ENCODE peak calls at places on chromosome X, in ten cellular contexts. P, Q, J, X, R, V, F, T, L and Y are unnamed samples.

GRCh38 chrX:2360731-2361130 is 140.0 kb downstream of the DHRSX start:
- DNase-seq in P (no peak), Q (no peak), J (no peak), X (no peak), R (no peak), V (no peak), F (no peak), T (no peak), L (peak; percentile 32), Y (no peak)

GRCh38 chrX:101117701-101118100 is 19.7 kb downstream of the CENPI start:
- DNase-seq in P (no peak), Q (no peak), J (no peak), X (no peak), R (peak; percentile 3), V (no peak), F (no peak), T (no peak), L (no peak), Y (no peak)

GRCh38 chrX:20015422-20015821 is 24.6 kb upstream of the BCLAF3 start:
- DNase-seq in P (no peak), Q (no peak), J (no peak), X (no peak), R (no peak), V (no peak), F (no peak), T (no peak), L (no peak), Y (no peak)

GRCh38 chrX:6228720-6229119 is at the start of gene NLGN4X:
- DNase-seq in P (no peak), Q (no peak), J (peak; percentile 62), X (no peak), R (no peak), V (no peak), F (no peak), T (peak; percentile 11), L (no peak), Y (no peak)

GRCh38 chrX:92232182-92232581 is 453.0 kb downstream of the PCDH11X start:
- DNase-seq in P (no peak), Q (no peak), J (no peak), X (no peak), R (no peak), V (no peak), F (no peak), T (no peak), L (no peak), Y (no peak)

GRCh38 chrX:8657883-8658282 is 74.1 kb downstream of the ANOS1 start:
- DNase-seq in P (no peak), Q (no peak), J (no peak), X (no peak), R (no peak), V (no peak), F (no peak), T (no peak), L (no peak), Y (no peak)

GRCh38 chrX:32804034-32804433 is 407.3 kb downstream of the DMD start:
- DNase-seq in P (no peak), Q (no peak), J (peak; percentile 21), X (no peak), R (no peak), V (no peak), F (no peak), T (no peak), L (no peak), Y (no peak)

GRCh38 chrX:28135378-28136047 is 154.3 kb upstream of the DCAF8L1 start:
- DNase-seq in P (no peak), Q (no peak), J (no peak), X (no peak), R (peak; percentile 11), V (no peak), F (no peak), T (no peak), L (peak; percentile 30), Y (no peak)

GRCh38 chrX:129997081-129997480 is 14.6 kb downstream of the BCORL1 start:
- DNase-seq in P (no peak), Q (no peak), J (no peak), X (no peak), R (no peak), V (no peak), F (no peak), T (no peak), L (no peak), Y (no peak)

GRCh38 chrX:50801135-50801534 is 12.9 kb downstream of the SHROOM4 start:
- DNase-seq in P (no peak), Q (no peak), J (no peak), X (no peak), R (no peak), V (no peak), F (no peak), T (no peak), L (no peak), Y (no peak)

GRCh38 chrX:123331859-123332258 is 147.8 kb downstream of the GRIA3 start:
- DNase-seq in P (no peak), Q (no peak), J (no peak), X (no peak), R (no peak), V (no peak), F (no peak), T (no peak), L (no peak), Y (no peak)

GRCh38 chrX:123340691-123341090 is 156.6 kb downstream of the GRIA3 start:
- DNase-seq in P (no peak), Q (no peak), J (no peak), X (no peak), R (no peak), V (no peak), F (no peak), T (no peak), L (no peak), Y (no peak)

GRCh38 chrX:123339201-123339905 is 155.3 kb downstream of the GRIA3 start:
- DNase-seq in P (no peak), Q (no peak), J (no peak), X (no peak), R (no peak), V (no peak), F (no peak), T (no peak), L (peak; percentile 6), Y (no peak)

GRCh38 chrX:123338240-123338639 is 154.2 kb downstream of the GRIA3 start:
- DNase-seq in P (no peak), Q (no peak), J (no peak), X (no peak), R (no peak), V (no peak), F (no peak), T (no peak), L (no peak), Y (no peak)

DNA sequence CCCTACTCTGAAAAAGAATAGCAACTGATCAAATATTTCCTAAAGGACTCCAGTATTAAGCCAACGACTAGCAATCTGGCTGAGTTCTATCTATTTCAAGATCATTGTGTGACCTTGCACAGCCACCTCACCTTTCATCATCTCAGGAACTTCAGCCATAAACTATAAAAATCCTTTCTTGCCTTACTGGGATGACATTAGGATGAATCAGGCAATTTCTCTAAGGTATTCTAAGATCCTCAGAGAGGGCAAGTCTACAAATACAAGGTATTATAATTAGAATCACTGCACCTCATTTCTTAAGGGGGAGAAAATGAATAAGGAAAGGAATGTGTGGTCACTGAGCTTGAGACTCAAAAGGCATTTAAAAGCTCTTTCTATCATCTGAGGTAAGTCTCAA is 152.6 kb downstream of the GRIA3 start:
- DNase-seq in P (no peak), Q (no peak), J (no peak), X (no peak), R (no peak), V (no peak), F (no peak), T (no peak), L (no peak), Y (no peak)
- H3K27me3 ChIP-seq in P (no peaks in the 10 kb centered on the region), Q (no peaks in the 10 kb centered on the region), J (no peaks in the 10 kb centered on the region), X (no peaks in the 10 kb centered on the region), R (no peaks in the 10 kb centered on the region), V (no peaks in the 10 kb centered on the region), F (no peaks in the 10 kb centered on the region), T (no peaks in the 10 kb centered on the region), L (no peaks in the 10 kb centered on the region), Y (no peaks in the 10 kb centered on the region)

DNA sequence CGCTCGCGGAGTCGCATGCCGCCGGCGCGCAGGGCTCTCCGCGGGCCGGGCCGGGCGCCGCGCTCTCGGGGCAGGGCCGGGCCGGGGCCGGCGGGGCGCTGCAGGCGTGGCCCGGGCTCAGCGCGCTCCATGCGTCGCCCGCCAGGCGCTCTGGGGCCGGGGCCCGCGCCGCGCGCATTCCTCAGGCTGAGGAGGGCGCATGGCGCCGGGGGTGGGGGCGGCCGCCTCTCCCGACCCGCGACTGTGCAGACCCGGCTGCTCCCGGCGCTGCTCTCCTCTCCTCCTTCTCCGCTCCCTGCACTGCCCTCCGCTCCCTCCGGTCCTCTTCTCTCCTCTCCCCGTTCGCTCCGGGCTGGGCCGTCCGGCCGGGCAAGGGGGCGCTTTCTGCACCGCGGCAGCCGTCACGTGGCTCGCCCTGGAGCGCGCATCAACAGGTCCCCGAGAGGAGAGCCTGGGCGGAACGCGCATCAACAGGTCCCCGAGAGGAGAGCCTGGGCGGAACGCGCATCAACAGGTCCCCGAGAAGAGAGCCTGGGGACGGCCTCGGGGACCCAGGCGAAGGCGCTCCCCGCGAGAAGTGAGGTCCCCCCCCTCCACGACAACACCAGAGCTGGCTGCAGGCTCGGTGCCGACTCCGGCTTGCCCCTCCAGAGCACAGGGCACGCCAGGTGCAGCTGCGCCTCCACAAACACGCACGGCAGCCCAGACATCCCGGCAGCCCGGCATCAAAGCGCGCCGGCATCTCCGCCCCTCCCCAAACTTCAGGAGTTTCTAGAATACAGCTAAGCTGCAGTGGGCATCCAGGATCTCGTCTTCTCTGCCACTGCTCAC is 12.9 kb downstream of the PPP2R3B start:
- DNase-seq in P (peak; percentile 48), Q (no peak), J (no peak), X (no peak), R (no peak), V (no peak), F (no peak), T (peak; percentile 52), L (no peak), Y (no peak)
- H3K27me3 ChIP-seq in P (no peaks in the 10 kb centered on the region), Q (no peaks in the 10 kb centered on the region), J (peaks cover 52% of the 10 kb centered on the region), X (no peaks in the 10 kb centered on the region), R (peaks cover 12% of the 10 kb centered on the region), V (no peaks in the 10 kb centered on the region), F (peaks cover 3% of the 10 kb centered on the region), T (no peaks in the 10 kb centered on the region), L (peaks cover 8% of the 10 kb centered on the region), Y (peaks cover 31% of the 10 kb centered on the region)

DNA sequence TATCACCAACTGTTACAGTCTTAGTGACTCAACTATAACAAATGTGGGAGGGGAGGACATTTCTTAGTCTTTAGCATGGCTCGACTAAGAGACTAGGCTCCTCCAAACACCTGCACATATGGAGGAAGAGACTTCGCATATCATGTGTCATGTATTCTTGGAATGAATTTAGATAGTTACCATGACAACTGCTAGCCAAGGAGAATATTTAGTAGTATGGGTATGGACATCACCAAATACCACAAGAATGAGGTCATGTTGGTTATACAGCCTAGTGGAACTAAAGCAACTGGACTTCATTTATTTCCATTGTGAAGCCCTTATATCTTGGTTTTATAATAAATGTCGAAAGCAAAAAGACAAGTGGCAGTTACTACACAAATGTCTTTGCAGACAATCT is 512.3 kb downstream of the CFAP47 start:
- DNase-seq in P (no peak), Q (no peak), J (no peak), X (no peak), R (peak; percentile 60), V (no peak), F (no peak), T (no peak), L (peak; percentile 51), Y (no peak)
- H3K27me3 ChIP-seq in P (no peaks in the 10 kb centered on the region), Q (no peaks in the 10 kb centered on the region), J (peaks cover 9% of the 10 kb centered on the region), X (no peaks in the 10 kb centered on the region), R (no peaks in the 10 kb centered on the region), V (no peaks in the 10 kb centered on the region), F (no peaks in the 10 kb centered on the region), T (no peaks in the 10 kb centered on the region), L (no peaks in the 10 kb centered on the region), Y (no peaks in the 10 kb centered on the region)

GRCh38 chrX:40474205-40474626 is 106.6 kb upstream of the ATP6AP2 start:
- DNase-seq in P (no peak), Q (no peak), J (no peak), X (no peak), R (no peak), V (no peak), F (peak; percentile 38), T (peak; percentile 65), L (no peak), Y (no peak)
- H3K27me3 ChIP-seq in P (no peaks in the 10 kb centered on the region), Q (no peaks in the 10 kb centered on the region), J (peaks cover 34% of the 10 kb centered on the region), X (no peaks in the 10 kb centered on the region), R (no peaks in the 10 kb centered on the region), V (no peaks in the 10 kb centered on the region), F (no peaks in the 10 kb centered on the region), T (no peaks in the 10 kb centered on the region), L (peaks cover 3% of the 10 kb centered on the region), Y (no peaks in the 10 kb centered on the region)